ENCODE peak calls at places on chromosomes 3 and 15, in seven cellular contexts. M is IMR-90, N is mesendoderm, H is neuronal stem cell, Y is H9, X is mesenchymal stem cell, I is trophoblast cell. Z is an unnamed sample.

GRCh38 chr3:110646496-110646895 is 425.1 kb upstream of the NECTIN3 start:
- DNase-seq in M (no peak), N (no peak), H (no peak), Y (no peak), X (no peak), I (no peak), Z (no peak)

GRCh38 chr3:99872633-99873254 is 55.1 kb downstream of the CMSS1 start:
- DNase-seq in M (no peak), N (no peak), H (no peak), Y (no peak), X (peak), I (no peak), Z (no peak)

GRCh38 chr3:17287006-17287689 is 402.4 kb downstream of the PLCL2 start:
- DNase-seq in M (no peak), N (no peak), H (no peak), Y (no peak), X (no peak), I (no peak), Z (no peak)

GRCh38 chr3:126693921-126694320 is 10.1 kb upstream of the CHCHD6 start:
- DNase-seq in M (no peak), N (no peak), H (no peak), Y (no peak), X (no peak), I (no peak), Z (no peak)

GRCh38 chr15:74603789-74604705 is 11.6 kb upstream of the CLK3 start:
- DNase-seq in M (no peak), N (no peak), H (no peak), Y (no peak), X (no peak), I (no peak), Z (no peak)

GRCh38 chr3:184322731-184323487 is 8.5 kb downstream of the EIF4G1 start:
- DNase-seq in M (no peak), N (no peak), H (no peak), Y (no peak), X (no peak), I (no peak), Z (no peak)

GRCh38 chr3:148911173-148911572 is 46.1 kb downstream of the CPA3 start:
- DNase-seq in M (no peak), N (peak), H (no peak), Y (no peak), X (no peak), I (no peak), Z (no peak)

GRCh38 chr3:14296352-14296751 is 106.1 kb upstream of the SLC6A6 start:
- DNase-seq in M (no peak), N (no peak), H (no peak), Y (no peak), X (no peak), I (no peak), Z (no peak)

GRCh38 chr3:157290761-157291160 is 130.8 kb upstream of the CCNL1 start:
- DNase-seq in M (peak), N (no peak), H (no peak), Y (no peak), X (peak), I (no peak), Z (no peak)

GRCh38 chr3:72661115-72661457 is 187.2 kb downstream of the SHQ1 start:
- DNase-seq in M (peak), N (no peak), H (no peak), Y (no peak), X (no peak), I (no peak), Z (no peak)

GRCh38 chr3:10926831-10927521 is 65.6 kb upstream of the SLC6A1 start:
- DNase-seq in M (no peak), N (no peak), H (no peak), Y (peak), X (no peak), I (no peak), Z (no peak)

GRCh38 chr3:52609316-52609815 is 73.0 kb downstream of the UQCC5 start:
- DNase-seq in M (peak), N (peak), H (no peak), Y (no peak), X (no peak), I (no peak), Z (no peak)

GRCh38 chr3:52608337-52608736 is 71.9 kb downstream of the UQCC5 start:
- DNase-seq in M (no peak), N (no peak), H (no peak), Y (no peak), X (no peak), I (no peak), Z (no peak)

DNA sequence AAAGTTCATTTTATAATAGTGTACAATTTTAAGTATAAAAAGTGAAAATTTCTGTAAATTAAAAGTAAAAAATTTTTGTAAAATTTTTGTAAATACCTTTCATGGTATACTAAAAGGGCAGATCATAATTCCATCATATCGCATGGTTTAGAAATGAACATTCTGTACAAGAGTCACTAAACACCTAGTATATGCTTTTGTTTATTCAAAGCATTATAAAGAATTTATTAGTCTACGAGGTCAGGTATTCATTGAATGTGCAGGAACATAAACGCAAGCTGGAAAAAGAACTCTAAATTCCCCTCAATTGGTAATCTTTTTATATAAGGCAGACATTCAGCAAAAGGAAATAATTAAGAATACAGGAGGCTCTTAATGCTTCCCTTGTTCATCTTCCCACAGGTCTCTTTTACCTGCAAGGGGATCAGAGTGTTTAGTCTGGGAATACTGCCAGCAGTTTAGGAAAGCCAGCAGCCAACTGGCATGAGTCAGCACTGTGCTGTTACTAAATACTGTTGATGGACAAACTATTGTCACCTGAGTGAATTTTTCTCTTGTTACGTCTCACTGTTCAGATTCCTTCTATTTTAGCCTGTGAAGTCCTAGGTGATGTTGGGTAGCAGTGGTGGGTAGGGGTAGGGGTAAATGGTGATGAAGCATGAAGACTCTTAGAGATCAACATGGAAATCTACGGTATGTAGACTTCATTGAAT is 70.1 kb downstream of the UQCC5 start:
- DNase-seq in M (peak), N (peak), H (no peak), Y (no peak), X (peak), I (peak), Z (no peak)
- H3K23ac ChIP-seq in M (no peak), N (no peak), H (no peak), Y (no peak), X (no peak), I (no peak), Z (no peak)

DNA sequence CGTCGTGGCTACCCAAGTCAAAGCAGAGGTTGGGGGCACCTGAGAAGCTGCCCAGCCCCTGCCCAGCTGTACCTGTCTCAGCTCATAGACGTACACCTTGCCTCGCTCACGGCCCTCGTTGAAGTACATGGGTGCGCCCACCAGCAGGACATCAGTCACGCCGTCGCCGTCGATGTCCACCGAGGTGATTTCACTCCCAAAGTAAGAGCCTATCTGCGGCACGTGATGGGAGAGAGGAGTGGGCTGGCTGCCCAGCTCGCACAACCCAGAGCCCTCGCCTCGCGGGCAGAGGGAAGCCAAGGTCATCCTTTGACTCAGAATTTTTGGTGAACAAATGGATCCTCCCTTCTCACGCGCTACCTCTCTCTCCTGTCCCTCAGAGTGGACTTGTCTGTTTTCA is 54.7 kb downstream of the FEM1B start:
- DNase-seq in M (no peak), N (no peak), H (no peak), Y (no peak), X (no peak), I (no peak), Z (no peak)
- H3K23ac ChIP-seq in M (no peak), N (no peak), H (peak), Y (no peak), X (no peak), I (no peak), Z (no peak)

DNA sequence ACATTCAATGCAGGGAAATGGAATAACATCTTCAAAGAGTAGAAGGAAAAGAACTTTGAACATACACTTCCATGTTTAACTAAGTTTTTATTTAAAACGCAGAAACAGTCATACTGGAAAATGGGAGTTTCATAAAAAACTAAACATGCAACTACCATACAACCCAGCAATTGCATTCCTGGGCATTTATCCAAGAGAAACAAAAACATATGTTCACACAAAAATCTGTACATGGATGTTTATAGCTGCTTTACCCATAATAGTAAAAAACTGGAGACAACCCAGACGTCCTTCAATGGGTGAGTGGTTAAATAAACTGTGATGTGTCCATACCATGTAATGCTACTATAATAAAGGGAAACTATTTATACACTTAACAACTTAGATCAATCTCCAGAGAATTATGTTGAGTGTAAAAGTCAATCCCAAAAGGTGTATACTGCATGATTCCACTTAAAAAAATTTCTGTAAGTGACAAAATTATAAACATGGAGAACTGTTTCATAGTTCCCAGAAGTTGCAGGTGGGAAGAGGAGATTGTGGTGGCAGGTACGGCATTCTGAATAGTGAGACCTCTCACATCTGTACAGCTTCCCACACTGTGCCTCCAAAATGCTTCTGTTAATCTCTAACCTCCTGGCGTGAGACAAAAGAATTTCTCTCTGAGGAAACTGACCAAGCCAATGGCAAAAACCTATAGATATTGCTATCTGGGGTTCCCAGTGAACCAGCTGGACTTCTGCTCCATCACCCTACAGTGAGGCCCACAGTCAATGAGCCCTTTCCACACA is 23.1 kb downstream of the ISG20 start:
- DNase-seq in M (peak), N (no peak), H (no peak), Y (no peak), X (no peak), I (no peak), Z (no peak)
- H3K23ac ChIP-seq in M (no peak), N (no peak), H (no peak), Y (no peak), X (no peak), I (no peak), Z (no peak)

GRCh38 chr3:136751259-136752045 is 726 bp downstream of the STAG1 start:
- DNase-seq in M (peak), N (peak), H (peak), Y (peak), X (peak), I (peak), Z (no peak)
- H3K23ac ChIP-seq in M (peak), N (no peak), H (peak), Y (no peak), X (peak), I (no peak), Z (no peak)

GRCh38 chr3:57852896-57853295 is 96.8 kb downstream of the SLMAP start:
- DNase-seq in M (peak), N (peak), H (no peak), Y (no peak), X (peak), I (no peak), Z (no peak)
- H3K23ac ChIP-seq in M (no peak), N (no peak), H (no peak), Y (no peak), X (no peak), I (no peak), Z (no peak)

DNA sequence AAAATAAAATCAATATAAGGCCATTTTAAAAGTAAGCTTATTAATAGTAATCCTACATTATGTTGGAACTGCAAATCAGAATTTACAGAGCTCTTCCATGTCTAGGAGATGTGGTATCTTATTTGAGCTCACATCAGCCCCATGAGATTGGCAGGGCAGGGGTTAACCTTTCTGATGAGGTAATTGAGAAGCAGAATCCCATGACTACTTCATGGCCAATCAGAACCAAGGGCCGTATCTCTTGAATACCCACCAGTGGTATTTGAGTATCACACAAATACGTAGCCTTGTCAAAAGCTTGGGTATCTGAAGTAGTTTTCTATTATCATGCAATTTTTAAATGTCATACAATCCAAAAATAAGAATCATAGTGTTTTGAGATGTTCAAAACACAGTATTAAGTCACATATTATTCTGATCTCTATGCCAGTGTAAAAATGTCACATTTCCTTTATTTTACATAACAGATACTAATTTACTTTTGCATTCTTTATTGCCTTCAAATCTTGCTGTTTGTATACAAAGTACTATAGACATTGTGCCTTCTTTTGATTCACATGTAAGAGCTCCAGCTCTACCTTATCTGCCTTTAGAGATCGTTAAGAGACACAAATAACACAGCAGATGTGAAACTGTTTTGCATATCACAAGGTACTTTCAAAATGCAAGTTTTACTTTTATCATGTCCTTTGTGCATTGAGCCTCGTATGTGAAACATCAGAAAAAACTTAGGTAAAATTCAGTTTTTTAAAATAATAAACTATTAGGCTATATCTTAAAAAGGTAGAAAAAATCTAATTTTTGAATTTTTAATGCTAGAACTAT is 251.7 kb upstream of the GOLGA6L4 start:
- DNase-seq in M (no peak), N (peak), H (no peak), Y (no peak), X (no peak), I (no peak), Z (no peak)
- H3K23ac ChIP-seq in M (no peak), N (no peak), H (no peak), Y (no peak), X (no peak), I (no peak), Z (no peak)

DNA sequence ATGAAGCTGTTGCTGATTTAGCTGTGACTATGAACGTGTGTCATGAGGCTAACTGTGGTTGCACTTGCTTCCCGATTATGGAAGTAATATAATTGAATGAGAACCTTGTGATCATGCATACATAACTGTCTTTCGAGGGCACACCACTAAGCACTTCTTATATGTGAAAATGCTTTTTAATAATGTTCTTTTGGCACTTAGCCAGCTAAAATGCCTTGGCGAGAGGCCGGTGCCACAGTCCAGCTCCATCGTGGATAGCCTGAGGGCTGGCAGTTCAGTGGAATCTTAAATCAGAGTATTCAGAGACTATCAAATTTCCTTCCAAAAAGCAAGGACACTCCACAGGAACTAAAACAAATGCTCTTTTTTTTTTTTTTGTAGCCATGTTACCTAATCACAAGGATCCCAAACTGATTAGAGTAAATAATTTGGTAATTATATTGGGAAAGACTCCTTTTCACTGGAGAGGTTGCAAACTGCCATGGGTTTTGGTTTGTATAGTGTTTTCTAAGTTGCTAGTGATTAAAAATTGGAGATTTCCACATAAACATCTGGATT is 161.6 kb upstream of the FRMD4B start:
- DNase-seq in M (no peak), N (no peak), H (no peak), Y (no peak), X (no peak), I (no peak), Z (no peak)
- H3K23ac ChIP-seq in M (no peak), N (no peak), H (no peak), Y (no peak), X (no peak), I (no peak), Z (no peak)

GRCh38 chr3:3509665-3510064 is 289.6 kb upstream of the LRRN1 start:
- DNase-seq in M (no peak), N (no peak), H (no peak), Y (no peak), X (no peak), I (no peak), Z (no peak)
- H3K23ac ChIP-seq in M (no peak), N (no peak), H (no peak), Y (no peak), X (no peak), I (no peak), Z (no peak)

GRCh38 chr3:177089901-177090300 is 107.4 kb downstream of the TBL1XR1 start:
- DNase-seq in M (no peak), N (no peak), H (no peak), Y (no peak), X (no peak), I (no peak), Z (no peak)

GRCh38 chr3:177089120-177089519 is 108.2 kb downstream of the TBL1XR1 start:
- DNase-seq in M (no peak), N (peak), H (no peak), Y (peak), X (no peak), I (peak), Z (peak)

GRCh38 chr3:177080122-177080521 is 117.2 kb downstream of the TBL1XR1 start:
- DNase-seq in M (no peak), N (no peak), H (no peak), Y (no peak), X (no peak), I (no peak), Z (no peak)

GRCh38 chr3:177084616-177085015 is 112.7 kb downstream of the TBL1XR1 start:
- DNase-seq in M (no peak), N (no peak), H (no peak), Y (no peak), X (no peak), I (no peak), Z (no peak)

DNA sequence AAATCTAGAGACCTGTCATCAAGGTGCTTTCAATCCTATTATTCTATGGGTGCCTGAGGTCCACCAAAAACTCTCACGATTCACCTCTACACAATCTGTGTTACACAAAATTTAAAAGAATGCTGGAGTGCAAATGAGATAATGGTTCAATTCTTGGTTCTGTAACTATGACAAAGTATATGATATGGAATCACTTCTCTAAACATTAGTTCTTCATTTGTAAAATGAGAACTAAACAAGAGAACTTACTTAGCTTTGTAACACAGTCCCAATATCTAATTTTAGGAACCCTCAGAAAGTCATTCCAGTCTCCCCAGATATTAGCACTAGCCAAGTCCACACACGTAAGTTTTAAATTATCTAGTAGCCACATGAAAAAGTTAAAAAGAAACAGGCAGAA is 111.5 kb downstream of the TBL1XR1 start:
- DNase-seq in M (no peak), N (no peak), H (no peak), Y (no peak), X (no peak), I (no peak), Z (no peak)
- H3K23ac ChIP-seq in M (no peak), N (no peak), H (no peak), Y (no peak), X (no peak), I (no peak), Z (no peak)

Z was measured in H1.